ENCODE peak calls at places on chromosomes 13 and 19, in four cellular contexts. One of them, this sample, is unnamed.

GRCh38 chr13:30037766-30038165 is 187.3 kb upstream of the UBL3 start:
- DNase-seq in non-pigmented ciliary epithelial cell: no peak
- DNase-seq in NCI-H345: no peak
- DNase-seq in amniotic stem cell: no peak
- DNase-seq in this sample: no peak

GRCh38 chr19:33375760-33376159 is 2.3 kb downstream of the CEBPG start:
- DNase-seq in non-pigmented ciliary epithelial cell: no peak
- DNase-seq in NCI-H345: no peak
- DNase-seq in amniotic stem cell: no peak
- DNase-seq in this sample: no peak

GRCh38 chr13:63124863-63125262 is 1709.2 kb upstream of the PCDH20 start:
- DNase-seq in non-pigmented ciliary epithelial cell: peak
- DNase-seq in NCI-H345: no peak
- DNase-seq in amniotic stem cell: no peak
- DNase-seq in this sample: peak

GRCh38 chr19:6678690-6679109 is 8.7 kb upstream of the TNFSF14 start:
- DNase-seq in non-pigmented ciliary epithelial cell: peak
- DNase-seq in NCI-H345: no peak
- DNase-seq in amniotic stem cell: no peak
- DNase-seq in this sample: no peak

GRCh38 chr13:46640843-46641242 is 87.9 kb downstream of the LRCH1 start:
- DNase-seq in non-pigmented ciliary epithelial cell: no peak
- DNase-seq in NCI-H345: no peak
- DNase-seq in amniotic stem cell: no peak
- DNase-seq in this sample: no peak

GRCh38 chr13:101846701-101847100 is 394.2 kb downstream of the ITGBL1 start:
- DNase-seq in non-pigmented ciliary epithelial cell: no peak
- DNase-seq in NCI-H345: no peak
- DNase-seq in amniotic stem cell: no peak
- DNase-seq in this sample: peak

GRCh38 chr13:77000475-77000874 is 8.6 kb downstream of the CLN5 start:
- DNase-seq in non-pigmented ciliary epithelial cell: no peak
- DNase-seq in NCI-H345: no peak
- DNase-seq in amniotic stem cell: no peak
- DNase-seq in this sample: no peak

GRCh38 chr13:109400192-109400591 is 386.2 kb downstream of the IRS2 start:
- DNase-seq in non-pigmented ciliary epithelial cell: no peak
- DNase-seq in NCI-H345: no peak
- DNase-seq in amniotic stem cell: no peak
- DNase-seq in this sample: no peak

GRCh38 chr19:41616785-41617621 is 9.9 kb downstream of the CEACAM4 start:
- DNase-seq in non-pigmented ciliary epithelial cell: no peak
- DNase-seq in NCI-H345: no peak
- DNase-seq in amniotic stem cell: no peak
- DNase-seq in this sample: no peak

GRCh38 chr13:26919311-26919710 is 158.7 kb upstream of the GPR12 start:
- DNase-seq in non-pigmented ciliary epithelial cell: no peak
- DNase-seq in NCI-H345: no peak
- DNase-seq in amniotic stem cell: no peak
- DNase-seq in this sample: no peak

GRCh38 chr19:2551172-2551863 is 75.4 kb downstream of the GADD45B start:
- DNase-seq in non-pigmented ciliary epithelial cell: no peak
- DNase-seq in NCI-H345: no peak
- DNase-seq in amniotic stem cell: no peak
- DNase-seq in this sample: no peak

GRCh38 chr19:39907213-39907612 is 27.2 kb downstream of the FCGBP start:
- DNase-seq in non-pigmented ciliary epithelial cell: no peak
- DNase-seq in NCI-H345: no peak
- DNase-seq in amniotic stem cell: no peak
- DNase-seq in this sample: no peak

GRCh38 chr13:105642511-105642958 is 892.9 kb downstream of the EFNB2 start:
- DNase-seq in non-pigmented ciliary epithelial cell: no peak
- DNase-seq in NCI-H345: no peak
- DNase-seq in amniotic stem cell: no peak
- DNase-seq in this sample: no peak

GRCh38 chr13:99386911-99387788 is 80.0 kb upstream of the GPR183 start:
- DNase-seq in non-pigmented ciliary epithelial cell: no peak
- DNase-seq in NCI-H345: no peak
- DNase-seq in amniotic stem cell: no peak
- DNase-seq in this sample: no peak

GRCh38 chr19:32735936-32736335 is 16.4 kb downstream of the TDRD12 start:
- DNase-seq in non-pigmented ciliary epithelial cell: no peak
- DNase-seq in NCI-H345: no peak
- DNase-seq in amniotic stem cell: no peak
- DNase-seq in this sample: no peak

GRCh38 chr13:50990540-50991506 is 81.2 kb downstream of the RNASEH2B start:
- DNase-seq in non-pigmented ciliary epithelial cell: peak
- DNase-seq in NCI-H345: peak
- DNase-seq in amniotic stem cell: no peak
- DNase-seq in this sample: peak

GRCh38 chr19:44540736-44541135 is 11.3 kb upstream of the CEACAM20 start:
- DNase-seq in non-pigmented ciliary epithelial cell: no peak
- DNase-seq in NCI-H345: no peak
- DNase-seq in amniotic stem cell: no peak
- DNase-seq in this sample: no peak

GRCh38 chr19:9431475-9431874 is 3.9 kb downstream of the ZNF266 start:
- DNase-seq in non-pigmented ciliary epithelial cell: no peak
- DNase-seq in NCI-H345: peak
- DNase-seq in amniotic stem cell: no peak
- DNase-seq in this sample: no peak

GRCh38 chr13:65744761-65745160 is 1485.4 kb downstream of the PCDH9 start:
- DNase-seq in non-pigmented ciliary epithelial cell: peak
- DNase-seq in NCI-H345: no peak
- DNase-seq in amniotic stem cell: no peak
- DNase-seq in this sample: no peak

GRCh38 chr19:16233836-16234551 is 36.3 kb downstream of the AP1M1 start:
- DNase-seq in non-pigmented ciliary epithelial cell: no peak
- DNase-seq in NCI-H345: no peak
- DNase-seq in amniotic stem cell: no peak
- DNase-seq in this sample: no peak

GRCh38 chr13:91347996-91348905 is 764 bp downstream of the MIR17HG start:
- DNase-seq in non-pigmented ciliary epithelial cell: no peak
- DNase-seq in NCI-H345: no peak
- DNase-seq in amniotic stem cell: peak
- DNase-seq in this sample: no peak

GRCh38 chr19:23346696-23347095 is 48.6 kb downstream of the ZNF91 start:
- DNase-seq in non-pigmented ciliary epithelial cell: no peak
- DNase-seq in NCI-H345: no peak
- DNase-seq in amniotic stem cell: no peak
- DNase-seq in this sample: no peak

GRCh38 chr13:105147481-105147880 is 1388.0 kb downstream of the EFNB2 start:
- DNase-seq in non-pigmented ciliary epithelial cell: no peak
- DNase-seq in NCI-H345: no peak
- DNase-seq in amniotic stem cell: no peak
- DNase-seq in this sample: no peak

GRCh38 chr19:18278521-18279265 is 2.7 kb downstream of the JUND start:
- DNase-seq in non-pigmented ciliary epithelial cell: no peak
- DNase-seq in NCI-H345: no peak
- DNase-seq in amniotic stem cell: no peak
- DNase-seq in this sample: no peak

GRCh38 chr13:110215606-110216005 is 91.4 kb downstream of the COL4A1 start:
- DNase-seq in non-pigmented ciliary epithelial cell: no peak
- DNase-seq in NCI-H345: no peak
- DNase-seq in amniotic stem cell: no peak
- DNase-seq in this sample: no peak

GRCh38 chr19:1780272-1780957 is 27.1 kb downstream of the ONECUT3 start:
- DNase-seq in non-pigmented ciliary epithelial cell: no peak
- DNase-seq in NCI-H345: no peak
- DNase-seq in amniotic stem cell: no peak
- DNase-seq in this sample: no peak

GRCh38 chr13:98215508-98215907 is 38.4 kb upstream of the RNF113B start:
- DNase-seq in non-pigmented ciliary epithelial cell: no peak
- DNase-seq in NCI-H345: no peak
- DNase-seq in amniotic stem cell: no peak
- DNase-seq in this sample: no peak

This sample was measured in NCI-H2171 treated with DMSO at 0.1 percent for 48 hours.